ENCODE peak calls at places on chromosomes 7 and 10, in ten cellular contexts. P is astrocyte, K is aorta, V is heart right ventricle, N is sigmoid colon, B is ovary, A is psoas muscle, C is tibial artery, W is cardiac muscle cell, L is body of pancreas. R is an unnamed sample.

GRCh38 chr7:106957766-106958165 is 86.7 kb upstream of the PRKAR2B start:
- DNase-seq in A (no peak), N (no peak), B (no peak), L (no peak), P (no peak), C (no peak), W (no peak), K (peak; percentile 57), V (peak; percentile 11), R (no peak)

GRCh38 chr10:5810235-5810634 is 3.0 kb downstream of the GDI2 start:
- DNase-seq in L (no peak), W (no peak), V (no peak), C (no peak), P (no peak), A (no peak), N (no peak), K (no peak), B (no peak), R (no peak)

GRCh38 chr10:93596539-93596938 is 4.5 kb downstream of the RBP4 start:
- DNase-seq in L (no peak), K (no peak), P (no peak), C (no peak), V (no peak), A (no peak), N (no peak), B (no peak), W (no peak), R (no peak)

GRCh38 chr10:110456046-110456445 is 41.7 kb upstream of the DUSP5 start:
- DNase-seq in N (peak; percentile 36), L (peak; percentile 18), V (no peak), P (no peak), C (no peak), W (no peak), K (no peak), A (no peak), B (no peak), R (no peak)

GRCh38 chr10:101085846-101086245 is 24.1 kb downstream of the KAZALD1 start:
- DNase-seq in B (no peak), N (no peak), W (no peak), P (no peak), L (no peak), V (no peak), A (no peak), K (no peak), C (no peak), R (no peak)

GRCh38 chr7:135714534-135715009 is 13.4 kb downstream of the SLC13A4 start:
- DNase-seq in A (peak; percentile 18), K (peak; percentile 54), V (no peak), P (peak; percentile 52), L (no peak), C (no peak), N (no peak), W (peak; percentile 28), B (no peak), R (no peak)

GRCh38 chr10:53276797-53277196 is 504.2 kb upstream of the MBL2 start:
- DNase-seq in C (no peak), L (no peak), K (no peak), P (no peak), V (no peak), B (no peak), N (no peak), W (no peak), A (no peak), R (no peak)

GRCh38 chr7:99072126-99072525 is 71.8 kb downstream of the SMURF1 start:
- DNase-seq in V (no peak), A (no peak), N (no peak), P (no peak), B (no peak), C (no peak), W (no peak), L (no peak), K (no peak), R (no peak)

GRCh38 chr7:48548667-48549066 is 375.7 kb upstream of the CDC14C start:
- DNase-seq in W (no peak), V (no peak), N (no peak), P (no peak), K (no peak), A (no peak), C (no peak), L (no peak), B (no peak), R (no peak)

GRCh38 chr10:73209705-73210104 is 37.4 kb downstream of the DNAJC9 start:
- DNase-seq in L (no peak), B (no peak), W (no peak), V (no peak), K (no peak), C (no peak), A (no peak), N (no peak), P (peak; percentile 8), R (no peak)

GRCh38 chr7:90743626-90744025 is 147.5 kb downstream of the CDK14 start:
- DNase-seq in L (no peak), C (no peak), V (no peak), B (no peak), W (no peak), K (no peak), P (no peak), A (no peak), N (no peak), R (no peak)

GRCh38 chr10:116984202-116984993 is 20.6 kb downstream of the SHTN1 start:
- DNase-seq in C (no peak), W (no peak), P (no peak), A (no peak), V (no peak), K (no peak), N (no peak), L (no peak), B (no peak), R (no peak)

GRCh38 chr7:133846203-133846945 is 280.8 kb upstream of the LRGUK start:
- DNase-seq in K (no peak), N (no peak), C (no peak), L (no peak), A (no peak), B (no peak), W (no peak), V (no peak), P (no peak), R (no peak)

GRCh38 chr10:30398193-30398592 is 35.8 kb upstream of the MAP3K8 start:
- DNase-seq in K (no peak), C (no peak), N (no peak), L (no peak), W (no peak), P (no peak), B (no peak), A (no peak), V (no peak), R (no peak)

DNA sequence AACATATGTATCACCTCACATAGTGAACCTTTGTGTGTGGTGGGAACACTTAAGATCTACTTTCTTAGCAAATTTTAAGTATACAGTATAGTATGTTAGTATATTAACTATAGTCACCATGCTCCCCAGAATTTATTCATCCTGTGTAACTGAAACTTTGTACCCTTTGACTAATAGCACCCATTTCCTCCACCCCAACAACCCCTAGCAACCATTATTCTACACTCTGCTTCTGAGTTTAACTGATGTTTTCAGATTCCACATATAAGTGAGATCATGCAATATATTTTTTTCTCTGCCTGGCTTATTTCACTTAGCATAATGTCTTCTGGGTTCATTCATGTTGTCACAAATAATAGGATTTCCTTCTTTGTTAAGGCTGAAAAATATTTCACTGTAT is 6.9 kb upstream of the VWDE start:
- DNase-seq in V (no peak), A (no peak), P (no peak), B (no peak), W (no peak), C (no peak), L (no peak), K (no peak), N (no peak), R (no peak)
- H3K4me1 ChIP-seq in V (no peaks in the 10 kb centered on the region), A (no peaks in the 10 kb centered on the region), P (no peaks in the 10 kb centered on the region), B (no peaks in the 10 kb centered on the region), W (no peaks in the 10 kb centered on the region), C (no peaks in the 10 kb centered on the region), L (no peaks in the 10 kb centered on the region), K (no peaks in the 10 kb centered on the region), N (no peaks in the 10 kb centered on the region), R (no peaks in the 10 kb centered on the region)

DNA sequence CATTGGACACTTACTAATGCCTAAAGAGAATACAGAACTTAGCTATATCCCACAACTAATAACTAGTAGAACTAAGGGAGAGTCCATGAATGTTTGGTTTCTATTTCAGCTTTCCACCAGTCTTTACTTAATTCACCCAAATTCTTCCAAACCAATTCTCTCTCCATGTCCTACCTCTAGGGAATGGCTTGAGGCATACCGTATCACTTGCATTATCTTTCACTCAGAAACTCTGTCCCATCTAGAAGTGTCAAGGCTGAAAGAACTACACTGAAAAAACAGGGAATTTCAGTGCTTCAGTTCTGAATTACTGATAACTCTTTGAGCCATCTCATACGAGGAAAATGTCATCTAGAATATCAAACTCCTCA is 755 bp downstream of the TMEM168 start:
- DNase-seq in A (no peak), L (no peak), K (no peak), N (no peak), C (no peak), W (no peak), B (no peak), P (no peak), V (no peak), R (no peak)
- H3K4me3 ChIP-seq in A (peak overlapping the region; percentile 99), L (peak overlapping the region; percentile 56), K (peak overlapping the region; percentile 79), N (peak overlapping the region; percentile 78), C (peak overlapping the region; percentile 79), W (peak overlapping the region; percentile 38), B (peak overlapping the region; percentile 74), P (peak overlapping the region; percentile 81), V (peak overlapping the region; percentile 83), R (peak overlapping the region; percentile 72)

DNA sequence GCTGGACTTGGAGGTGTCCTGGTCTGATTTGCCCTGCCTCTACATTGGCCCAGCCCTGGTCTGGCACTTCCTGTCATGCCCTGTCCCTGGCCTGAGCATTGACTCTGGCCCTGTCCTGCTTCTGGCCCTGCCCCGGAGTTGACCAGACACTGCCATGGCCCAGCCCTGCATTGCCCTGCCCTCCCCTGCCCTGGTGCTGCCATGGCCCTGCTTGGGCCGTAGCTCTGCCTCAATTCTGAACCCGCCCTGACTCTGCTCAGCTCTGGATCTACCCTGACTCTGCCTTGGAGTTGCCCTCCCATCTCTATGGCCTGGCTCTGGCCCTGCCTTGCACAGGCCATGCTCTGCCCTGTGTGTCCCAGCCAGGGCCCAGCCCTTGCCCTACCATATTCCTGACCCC is 647.1 kb downstream of the ZNF37A start:
- DNase-seq in P (no peak), A (no peak), V (no peak), L (no peak), B (no peak), C (no peak), W (no peak), N (no peak), K (no peak), R (no peak)
- H3K9me3 ChIP-seq in P (peaks cover 2% of the 10 kb centered on the region), A (no peaks in the 10 kb centered on the region), V (no peaks in the 10 kb centered on the region), L (no peaks in the 10 kb centered on the region), B (no peaks in the 10 kb centered on the region), C (no peaks in the 10 kb centered on the region), W (no peaks in the 10 kb centered on the region), N (no peaks in the 10 kb centered on the region), K (peaks cover 1% of the 10 kb centered on the region), R (no peaks in the 10 kb centered on the region)

DNA sequence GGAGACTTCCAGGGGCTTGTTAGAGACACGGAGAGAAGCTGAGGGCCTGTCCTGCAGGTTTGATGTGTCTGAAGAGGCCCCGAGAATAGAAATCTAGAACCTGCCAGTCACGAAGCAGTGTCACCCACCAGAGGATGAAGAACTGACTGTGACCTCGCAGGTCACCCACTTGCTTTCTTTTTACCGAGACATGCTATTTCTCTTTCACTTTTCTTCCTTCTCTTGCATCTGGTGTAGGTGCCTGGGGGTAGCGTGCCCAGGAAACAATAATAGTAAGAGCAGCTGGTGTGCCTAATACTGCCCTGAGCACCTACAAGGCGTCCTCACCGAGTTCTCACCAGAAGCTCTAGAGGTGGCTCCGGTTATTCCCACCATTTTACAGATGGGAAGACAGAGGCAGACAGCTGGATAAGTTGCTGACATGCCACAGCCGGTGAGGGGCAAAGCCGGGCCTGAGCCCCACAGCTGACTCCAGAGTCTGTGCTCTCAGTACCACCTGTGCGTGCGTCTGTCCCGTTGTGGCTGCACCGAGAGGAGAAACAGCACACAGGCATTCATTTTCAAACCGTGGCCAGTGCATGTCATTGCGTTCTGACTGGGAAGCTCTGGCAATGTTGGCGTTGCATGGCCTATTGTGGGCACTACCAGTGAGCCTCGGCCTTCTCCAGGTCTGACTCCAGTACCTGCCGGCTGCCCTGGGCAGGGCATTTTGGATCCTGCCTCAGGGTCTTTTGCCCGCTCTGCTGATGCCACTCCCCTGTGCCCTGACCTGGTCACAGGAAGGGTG is 7.8 kb downstream of the CHST3 start:
- DNase-seq in L (no peak), K (no peak), N (no peak), C (no peak), P (no peak), V (no peak), W (no peak), A (no peak), B (no peak), R (no peak)
- H3K4me1 ChIP-seq in L (peaks cover 73% of the 10 kb centered on the region), K (no peaks in the 10 kb centered on the region), N (peaks cover 98% of the 10 kb centered on the region), C (peaks cover 3% of the 10 kb centered on the region), P (peaks cover 67% of the 10 kb centered on the region), V (peaks cover 87% of the 10 kb centered on the region), W (peaks cover 18% of the 10 kb centered on the region), A (peaks cover 58% of the 10 kb centered on the region), B (peaks cover 58% of the 10 kb centered on the region), R (peaks cover 56% of the 10 kb centered on the region)